ENCODE peak calls at places on chromosomes 1 and 21, in four cellular contexts. One of them, this sample, is unnamed.

GRCh38 chr1:45001011-45001481 is 10.1 kb downstream of the HECTD3 start:
- DNase-seq in lung: peak; percentile 52
- DNase-seq in CD8-positive, alpha-beta T cell: no peak
- DNase-seq in left lung: peak; percentile 46
- DNase-seq in this sample: no peak

GRCh38 chr21:46216132-46216747 is 12.3 kb downstream of the LSS start:
- DNase-seq in left lung: no peak
- DNase-seq in CD8-positive, alpha-beta T cell: no peak
- DNase-seq in lung: no peak
- DNase-seq in this sample: no peak

GRCh38 chr1:201538618-201539551 is at the start of gene NAV1:
- DNase-seq in CD8-positive, alpha-beta T cell: no peak
- DNase-seq in left lung: peak; percentile 69
- DNase-seq in lung: peak; percentile 59
- DNase-seq in this sample: peak; percentile 51

GRCh38 chr1:32806910-32807523 is 10.1 kb downstream of the YARS1 start:
- DNase-seq in lung: no peak
- DNase-seq in left lung: no peak
- DNase-seq in CD8-positive, alpha-beta T cell: no peak
- DNase-seq in this sample: no peak

GRCh38 chr1:109947582-109948284 is 36.8 kb upstream of the AHCYL1 start:
- DNase-seq in left lung: no peak
- DNase-seq in CD8-positive, alpha-beta T cell: no peak
- DNase-seq in lung: no peak
- DNase-seq in this sample: no peak

GRCh38 chr1:75720820-75721219 is 3.7 kb upstream of the ACADM start:
- DNase-seq in left lung: no peak
- DNase-seq in lung: no peak
- DNase-seq in CD8-positive, alpha-beta T cell: no peak
- DNase-seq in this sample: no peak

GRCh38 chr1:84869750-84870149 is 23.3 kb downstream of the LPAR3 start:
- DNase-seq in lung: no peak
- DNase-seq in left lung: no peak
- DNase-seq in CD8-positive, alpha-beta T cell: no peak
- DNase-seq in this sample: no peak

GRCh38 chr1:192489748-192490147 is 85.8 kb upstream of the RGS1 start:
- DNase-seq in CD8-positive, alpha-beta T cell: no peak
- DNase-seq in lung: no peak
- DNase-seq in left lung: peak; percentile 54
- DNase-seq in this sample: peak; percentile 68

GRCh38 chr1:209150114-209150513 is 433.4 kb upstream of the CAMK1G start:
- DNase-seq in left lung: no peak
- DNase-seq in lung: no peak
- DNase-seq in CD8-positive, alpha-beta T cell: no peak
- DNase-seq in this sample: no peak

GRCh38 chr1:182260516-182260915 is 131.1 kb downstream of the GLUL start:
- DNase-seq in lung: no peak
- DNase-seq in left lung: no peak
- DNase-seq in CD8-positive, alpha-beta T cell: no peak
- DNase-seq in this sample: no peak

GRCh38 chr1:61287014-61287413 is 204.7 kb downstream of the NFIA start:
- DNase-seq in CD8-positive, alpha-beta T cell: no peak
- DNase-seq in lung: no peak
- DNase-seq in left lung: no peak
- DNase-seq in this sample: no peak

GRCh38 chr1:185369786-185370185 is 52.7 kb upstream of the IVNS1ABP start:
- DNase-seq in lung: no peak
- DNase-seq in left lung: no peak
- DNase-seq in CD8-positive, alpha-beta T cell: no peak
- DNase-seq in this sample: no peak

GRCh38 chr1:164858233-164858632 is 299.2 kb downstream of the PBX1 start:
- DNase-seq in CD8-positive, alpha-beta T cell: no peak
- DNase-seq in lung: no peak
- DNase-seq in left lung: no peak
- DNase-seq in this sample: peak; percentile 15

GRCh38 chr1:101438359-101438758 is 201.5 kb downstream of the S1PR1 start:
- DNase-seq in CD8-positive, alpha-beta T cell: no peak
- DNase-seq in lung: no peak
- DNase-seq in left lung: no peak
- DNase-seq in this sample: no peak

GRCh38 chr1:223545325-223545724 is 120.2 kb downstream of the CAPN8 start:
- DNase-seq in left lung: no peak
- DNase-seq in CD8-positive, alpha-beta T cell: no peak
- DNase-seq in lung: no peak
- DNase-seq in this sample: no peak

GRCh38 chr1:30473920-30474817 is 249.2 kb downstream of the MATN1 start:
- DNase-seq in left lung: no peak
- DNase-seq in CD8-positive, alpha-beta T cell: no peak
- DNase-seq in lung: no peak
- DNase-seq in this sample: no peak

GRCh38 chr1:242196101-242196500 is 197.2 kb upstream of the MAP1LC3C start:
- DNase-seq in CD8-positive, alpha-beta T cell: no peak
- DNase-seq in lung: no peak
- DNase-seq in left lung: no peak
- DNase-seq in this sample: no peak

GRCh38 chr1:26945728-26946127 is 14.5 kb downstream of the KDF1 start:
- DNase-seq in CD8-positive, alpha-beta T cell: no peak
- DNase-seq in lung: no peak
- DNase-seq in left lung: no peak
- DNase-seq in this sample: peak; percentile 44

GRCh38 chr1:76668046-76668445 is 199.2 kb upstream of the ST6GALNAC5 start:
- DNase-seq in left lung: no peak
- DNase-seq in lung: no peak
- DNase-seq in CD8-positive, alpha-beta T cell: no peak
- DNase-seq in this sample: no peak

GRCh38 chr1:54499097-54500029 is 48.7 kb upstream of the ACOT11 start:
- DNase-seq in lung: no peak
- DNase-seq in left lung: no peak
- DNase-seq in CD8-positive, alpha-beta T cell: no peak
- DNase-seq in this sample: peak; percentile 47

GRCh38 chr1:230422221-230422981 is 3.7 kb downstream of the PGBD5 start:
- DNase-seq in CD8-positive, alpha-beta T cell: no peak
- DNase-seq in left lung: no peak
- DNase-seq in lung: no peak
- DNase-seq in this sample: no peak

GRCh38 chr1:208161656-208162375 is 82.4 kb downstream of the PLXNA2 start:
- DNase-seq in lung: no peak
- DNase-seq in CD8-positive, alpha-beta T cell: no peak
- DNase-seq in left lung: no peak
- DNase-seq in this sample: no peak

GRCh38 chr1:53188099-53188498 is 8.5 kb upstream of the CPT2 start:
- DNase-seq in CD8-positive, alpha-beta T cell: no peak
- DNase-seq in lung: no peak
- DNase-seq in left lung: no peak
- DNase-seq in this sample: no peak

GRCh38 chr1:31843506-31843905 is 27.7 kb upstream of the SPOCD1 start:
- DNase-seq in left lung: no peak
- DNase-seq in CD8-positive, alpha-beta T cell: no peak
- DNase-seq in lung: no peak
- DNase-seq in this sample: no peak

GRCh38 chr1:4771267-4771666 is 116.9 kb downstream of the AJAP1 start:
- DNase-seq in lung: no peak
- DNase-seq in CD8-positive, alpha-beta T cell: no peak
- DNase-seq in left lung: no peak
- DNase-seq in this sample: no peak

GRCh38 chr1:21308847-21309652 is 18.8 kb upstream of the ECE1 start:
- DNase-seq in lung: no peak
- DNase-seq in left lung: no peak
- DNase-seq in CD8-positive, alpha-beta T cell: no peak
- DNase-seq in this sample: no peak

GRCh38 chr1:229653420-229653819 is 27.4 kb downstream of the URB2 start:
- DNase-seq in CD8-positive, alpha-beta T cell: no peak
- DNase-seq in lung: no peak
- DNase-seq in left lung: no peak
- DNase-seq in this sample: no peak

GRCh38 chr1:34379911-34380310 is 203.2 kb downstream of the C1orf94 start:
- DNase-seq in CD8-positive, alpha-beta T cell: no peak
- DNase-seq in lung: no peak
- DNase-seq in left lung: no peak
- DNase-seq in this sample: no peak

GRCh38 chr1:4175566-4176405 is 275.7 kb upstream of the C1orf174 start:
- DNase-seq in CD8-positive, alpha-beta T cell: no peak
- DNase-seq in lung: peak; percentile 11
- DNase-seq in left lung: no peak
- DNase-seq in this sample: no peak

GRCh38 chr1:112312315-112312714 is 83.7 kb upstream of the CTTNBP2NL start:
- DNase-seq in lung: no peak
- DNase-seq in CD8-positive, alpha-beta T cell: no peak
- DNase-seq in left lung: no peak
- DNase-seq in this sample: no peak
- H3K4me1 ChIP-seq in lung: peaks cover 1% of the 10 kb centered on the region
- H3K4me1 ChIP-seq in CD8-positive, alpha-beta T cell: no peaks in the 10 kb centered on the region
- H3K4me1 ChIP-seq in left lung: no peaks in the 10 kb centered on the region
- H3K4me1 ChIP-seq in this sample: no peaks in the 10 kb centered on the region

DNA sequence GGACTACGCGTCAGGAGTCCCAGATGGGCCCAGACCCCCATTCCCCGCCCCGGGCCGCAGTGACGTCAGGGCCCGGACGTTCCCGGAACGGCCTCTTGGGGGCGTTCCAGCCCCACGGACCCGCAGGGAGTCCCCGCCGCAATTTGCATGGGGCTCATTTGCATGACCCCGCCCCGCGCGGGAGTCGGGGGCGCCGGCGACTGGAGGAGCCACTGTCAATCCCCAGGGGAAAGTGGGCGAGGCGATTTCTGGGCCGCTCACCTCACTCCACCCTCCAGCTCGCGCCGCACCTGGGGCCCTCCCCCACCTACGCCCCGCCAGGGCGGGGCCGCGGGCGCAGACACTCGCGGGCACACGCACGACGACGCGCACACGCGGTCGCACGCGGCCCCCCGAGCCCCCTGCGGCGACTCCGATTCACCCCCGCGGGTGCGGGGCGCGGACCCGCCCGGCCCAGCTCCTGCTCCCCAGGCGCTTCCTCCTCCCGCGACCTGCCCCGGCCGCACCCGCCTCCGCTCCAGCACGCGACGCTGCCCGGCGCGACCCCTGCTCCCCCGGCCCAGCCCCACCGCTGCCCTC is 13.2 kb downstream of the AGRN start:
- DNase-seq in lung: peak; percentile 83
- DNase-seq in CD8-positive, alpha-beta T cell: peak; percentile 76
- DNase-seq in left lung: peak; percentile 84
- DNase-seq in this sample: peak; percentile 88
- H3K4me3 ChIP-seq in lung: peak overlapping the region; percentile 17
- H3K4me3 ChIP-seq in CD8-positive, alpha-beta T cell: peak overlapping the region; percentile 23
- H3K4me3 ChIP-seq in left lung: peak overlapping the region; percentile 32
- H3K4me3 ChIP-seq in this sample: peak overlapping the region; percentile 11

DNA sequence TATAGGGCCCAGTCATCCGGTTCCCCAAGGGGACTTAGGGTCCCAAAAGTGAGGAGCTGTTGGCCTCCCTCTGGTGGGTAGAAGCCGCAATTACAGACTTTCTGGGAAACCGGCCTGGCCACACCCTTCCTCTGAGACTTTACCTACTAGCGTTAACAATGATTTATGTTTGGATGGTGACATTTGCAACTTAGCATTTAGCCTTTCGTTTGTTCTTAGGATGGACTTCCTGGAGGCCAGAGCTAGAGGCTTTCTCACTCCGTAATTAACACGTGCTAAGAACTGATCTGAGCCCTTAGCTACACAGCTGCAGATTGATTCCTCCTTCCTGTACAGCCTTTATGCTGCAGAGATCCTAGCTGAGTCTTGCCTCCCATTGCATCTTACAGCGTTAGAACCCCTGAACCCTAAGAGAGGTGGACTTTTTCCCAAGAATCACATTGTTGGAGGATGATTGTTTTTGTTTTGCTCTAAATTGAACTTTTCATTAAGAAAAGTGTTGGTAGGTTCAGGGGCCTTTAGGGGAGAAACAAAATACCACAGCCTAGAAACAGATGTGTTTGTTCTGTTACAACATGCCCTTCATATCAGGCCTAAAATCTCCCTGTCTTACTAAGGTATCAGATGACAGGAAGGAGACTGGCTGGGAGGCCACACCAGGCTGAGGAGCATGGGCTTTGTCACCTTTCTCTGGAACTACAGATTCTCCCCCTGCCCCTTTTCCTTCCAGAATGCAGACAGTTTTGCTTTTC is 2.0 kb downstream of the S100A11 start:
- DNase-seq in CD8-positive, alpha-beta T cell: peak; percentile 39
- DNase-seq in left lung: no peak
- DNase-seq in lung: peak; percentile 70
- DNase-seq in this sample: no peak
- H3K4me1 ChIP-seq in CD8-positive, alpha-beta T cell: peaks cover 35% of the 10 kb centered on the region
- H3K4me1 ChIP-seq in left lung: peaks cover 92% of the 10 kb centered on the region
- H3K4me1 ChIP-seq in lung: peaks cover 9% of the 10 kb centered on the region
- H3K4me1 ChIP-seq in this sample: peaks cover 14% of the 10 kb centered on the region

GRCh38 chr1:204713541-204713940 is 28.0 kb upstream of the LRRN2 start:
- DNase-seq in lung: no peak
- DNase-seq in left lung: no peak
- DNase-seq in CD8-positive, alpha-beta T cell: no peak
- DNase-seq in this sample: no peak
- H3K4me3 ChIP-seq in lung: no peak overlapping the region
- H3K4me3 ChIP-seq in left lung: no peak overlapping the region
- H3K4me3 ChIP-seq in CD8-positive, alpha-beta T cell: no peak overlapping the region
- H3K4me3 ChIP-seq in this sample: no peak overlapping the region

DNA sequence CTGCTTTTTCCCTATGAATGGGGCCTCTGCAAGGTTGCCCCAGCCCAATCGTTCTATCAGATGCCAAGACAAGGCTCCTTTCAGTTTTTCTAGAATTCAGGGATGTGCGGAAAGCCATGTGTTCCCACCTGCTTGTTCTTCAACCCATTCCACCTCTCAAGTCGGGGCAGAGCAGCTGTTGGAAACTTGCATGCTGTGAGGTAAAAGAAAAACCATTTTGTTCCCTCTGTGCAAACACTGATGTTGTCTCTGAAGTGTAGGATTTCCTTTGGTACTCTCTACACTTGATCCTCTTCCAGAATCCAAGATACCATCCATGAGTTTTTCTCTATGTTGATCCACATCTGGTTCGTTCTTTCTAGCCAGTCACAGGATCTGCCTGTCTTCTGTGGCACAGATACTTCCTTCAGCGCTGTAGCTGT is 7.3 kb downstream of the IER5 start:
- DNase-seq in lung: no peak
- DNase-seq in CD8-positive, alpha-beta T cell: no peak
- DNase-seq in left lung: no peak
- DNase-seq in this sample: no peak
- H3K4me1 ChIP-seq in lung: peaks cover 16% of the 10 kb centered on the region
- H3K4me1 ChIP-seq in CD8-positive, alpha-beta T cell: peaks cover 19% of the 10 kb centered on the region
- H3K4me1 ChIP-seq in left lung: peaks cover 88% of the 10 kb centered on the region
- H3K4me1 ChIP-seq in this sample: peaks cover 3% of the 10 kb centered on the region

GRCh38 chr21:29185633-29186032 is 55.2 kb downstream of the MAP3K7CL start:
- DNase-seq in CD8-positive, alpha-beta T cell: no peak
- DNase-seq in lung: no peak
- DNase-seq in left lung: no peak
- DNase-seq in this sample: no peak
- H3K4me3 ChIP-seq in CD8-positive, alpha-beta T cell: no peak overlapping the region
- H3K4me3 ChIP-seq in lung: no peak overlapping the region
- H3K4me3 ChIP-seq in left lung: no peak overlapping the region
- H3K4me3 ChIP-seq in this sample: no peak overlapping the region